ENCODE peak calls at places on chromosomes 3 and 15, in four cellular contexts. X is K562, U is GM12878, G is HepG2. I is an unnamed sample.

GRCh38 chr3:46959169-46959515 is 17.4 kb downstream of the CCDC12 start:
- DNase-seq in G (no peak), X (no peak), U (no peak), I (no peak)

GRCh38 chr3:86388848-86389247 is 602.1 kb downstream of the VGLL3 start:
- DNase-seq in X (no peak), G (peak), U (no peak), I (no peak)

GRCh38 chr15:83947156-83947555 is 288.4 kb upstream of the GOLGA6L4 start:
- DNase-seq in U (no peak), G (no peak), X (no peak), I (no peak)

GRCh38 chr3:12705981-12706380 is 42.1 kb upstream of the RAF1 start:
- DNase-seq in G (no peak), U (no peak), X (no peak), I (no peak)

GRCh38 chr3:110806924-110807323 is 264.7 kb upstream of the NECTIN3 start:
- DNase-seq in X (no peak), G (peak), U (no peak), I (no peak)

GRCh38 chr3:17979248-17979647 is 236.8 kb upstream of the TBC1D5 start:
- DNase-seq in G (no peak), X (peak), U (no peak), I (no peak)

GRCh38 chr15:78909791-78910228 is 35.0 kb downstream of the CTSH start:
- DNase-seq in U (peak), X (peak), G (peak), I (peak)

GRCh38 chr15:77497108-77497737 is 76.5 kb downstream of the HMG20A start:
- DNase-seq in X (no peak), G (no peak), U (no peak), I (peak)

GRCh38 chr3:46812237-46812791 is 50.9 kb downstream of the MYL3 start:
- DNase-seq in X (peak), G (no peak), U (no peak), I (peak)

GRCh38 chr15:67691450-67691849 is 133.9 kb upstream of the SKOR1 start:
- DNase-seq in X (no peak), U (no peak), G (no peak), I (no peak)

GRCh38 chr15:89108865-89109660 is 20.8 kb downstream of the ABHD2 start:
- DNase-seq in U (no peak), G (no peak), X (peak), I (peak)

GRCh38 chr3:144162042-144162441 is 190.4 kb downstream of the DIPK2A start:
- DNase-seq in G (peak), U (no peak), X (no peak), I (no peak)

GRCh38 chr15:55282284-55282833 is 7.3 kb downstream of the RAB27A start:
- DNase-seq in G (no peak), X (peak), U (no peak), I (no peak)

GRCh38 chr3:99859855-99860254 is 42.2 kb downstream of the CMSS1 start:
- DNase-seq in X (no peak), U (no peak), G (no peak), I (no peak)

GRCh38 chr15:44536298-44536961 is 517 bp upstream of the EIF3J start:
- DNase-seq in G (peak), U (no peak), X (peak), I (peak)

GRCh38 chr3:141105828-141106628 is 54.9 kb downstream of the SPSB4 start:
- DNase-seq in X (peak), G (peak), U (peak), I (peak)

GRCh38 chr3:98521897-98522537 is 685 bp downstream of the CLDND1 start:
- DNase-seq in X (peak), U (no peak), G (peak), I (peak)

GRCh38 chr3:120348065-120348980 is 831 bp downstream of the LRRC58 start:
- DNase-seq in G (peak), U (no peak), X (no peak), I (peak)

GRCh38 chr15:70589221-70589620 is 174.1 kb downstream of the UACA start:
- DNase-seq in X (no peak), G (no peak), U (no peak), I (no peak)

GRCh38 chr15:73593278-73594074 is 39.7 kb downstream of the NPTN start:
- DNase-seq in U (no peak), X (peak), G (no peak), I (no peak)

GRCh38 chr3:24853685-24854341 is 359.2 kb upstream of the THRB start:
- DNase-seq in X (no peak), G (no peak), U (no peak), I (no peak)

GRCh38 chr15:62676891-62677290 is 365.7 kb upstream of the TPM1 start:
- DNase-seq in U (no peak), G (no peak), X (no peak), I (no peak)

GRCh38 chr3:64902991-64903390 is 215.2 kb upstream of the ADAMTS9 start:
- DNase-seq in G (no peak), X (no peak), U (no peak), I (no peak)

GRCh38 chr3:11482024-11482423 is 161.7 kb downstream of the VGLL4 start:
- DNase-seq in G (no peak), X (no peak), U (no peak), I (no peak)

GRCh38 chr3:197419696-197420095 is 121.3 kb upstream of the DLG1 start:
- DNase-seq in U (no peak), X (no peak), G (no peak), I (no peak)

GRCh38 chr15:65767264-65767595 is 24.9 kb downstream of the DENND4A start:
- DNase-seq in G (no peak), X (no peak), U (no peak), I (no peak)

GRCh38 chr15:77037475-77038209 is 33.3 kb downstream of the TSPAN3 start:
- DNase-seq in X (no peak), U (no peak), G (no peak), I (peak)

GRCh38 chr15:75436861-75437260 is 14.6 kb downstream of the SIN3A start:
- DNase-seq in G (no peak), X (no peak), U (no peak), I (no peak)
- TF ChIP-seq ATF3 in G (no peak), X (no peak), U (no peak), I (no peak)

GRCh38 chr15:90818251-90819210 is 49.9 kb upstream of the FURIN start:
- DNase-seq in X (peak), U (no peak), G (peak), I (peak)
- TF ChIP-seq CREM in X (no peak), U (no peak), G (no peak), I (no peak)

GRCh38 chr3:66068255-66068654 is 29.5 kb upstream of the MAGI1 start:
- DNase-seq in X (no peak), G (no peak), U (no peak), I (no peak)
- TF ChIP-seq ATF3 in X (no peak), G (no peak), U (no peak), I (no peak)

GRCh38 chr3:115658337-115659181 is 35.2 kb downstream of the GAP43 start:
- DNase-seq in G (peak), U (no peak), X (peak), I (peak)

GRCh38 chr3:115659253-115659652 is 35.9 kb downstream of the GAP43 start:
- DNase-seq in G (no peak), X (no peak), U (no peak), I (no peak)

GRCh38 chr3:115657168-115657567 is 33.9 kb downstream of the GAP43 start:
- DNase-seq in G (no peak), U (no peak), X (no peak), I (no peak)

GRCh38 chr3:115659861-115660260 is 36.6 kb downstream of the GAP43 start:
- DNase-seq in X (no peak), U (no peak), G (no peak), I (no peak)

GRCh38 chr3:115658032-115658336 is 34.7 kb downstream of the GAP43 start:
- DNase-seq in U (no peak), X (no peak), G (no peak), I (no peak)
- TF ChIP-seq CREM in U (no peak), X (no peak), G (no peak), I (no peak)

DNA sequence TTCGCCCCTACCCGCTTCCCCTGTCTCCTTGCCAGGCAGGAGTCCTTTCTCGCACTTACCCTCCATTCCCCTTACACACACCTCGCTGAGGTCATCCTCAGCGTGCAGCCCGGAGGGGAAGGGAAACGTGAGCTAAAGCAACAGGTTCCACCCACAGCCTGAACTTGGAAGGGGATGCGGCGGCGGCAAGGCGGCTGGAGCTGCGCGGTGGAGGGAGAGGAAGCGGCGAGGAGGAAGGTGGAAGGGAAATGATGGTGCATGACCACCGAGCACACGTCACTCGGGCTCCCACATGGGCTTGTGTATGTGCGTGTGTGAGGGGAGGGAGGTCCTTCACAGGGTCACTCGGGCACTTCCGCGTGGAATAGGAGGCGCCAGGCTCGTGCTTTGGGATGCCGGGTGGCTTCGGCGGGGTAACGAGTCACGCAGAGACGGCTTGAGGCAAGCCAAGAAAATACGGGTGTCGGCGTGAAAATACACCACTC is 225.6 kb upstream of the IL12A start:
- DNase-seq in U (no peak), X (peak), G (no peak), I (peak)
- TF ChIP-seq ATF3 in U (no peak), X (no peak), G (no peak), I (no peak)

GRCh38 chr15:69307939-69308338 is 9.2 kb downstream of the PAQR5 start:
- DNase-seq in X (no peak), U (no peak), G (no peak), I (no peak)

GRCh38 chr15:69308949-69309348 is 10.2 kb downstream of the PAQR5 start:
- DNase-seq in G (no peak), U (no peak), X (no peak), I (no peak)

GRCh38 chr15:69313437-69314000 is 14.8 kb downstream of the PAQR5 start:
- DNase-seq in X (no peak), U (no peak), G (no peak), I (no peak)

GRCh38 chr15:69314174-69314573 is 15.5 kb downstream of the PAQR5 start:
- DNase-seq in U (no peak), G (no peak), X (no peak), I (no peak)

GRCh38 chr15:69311319-69311721 is 12.6 kb downstream of the PAQR5 start:
- DNase-seq in G (no peak), U (no peak), X (no peak), I (no peak)
- TF ChIP-seq CREM in G (no peak), U (no peak), X (no peak), I (no peak)

GRCh38 chr3:101964861-101965260 is 115.5 kb downstream of the NFKBIZ start:
- DNase-seq in U (no peak), G (no peak), X (no peak), I (peak)
- TF ChIP-seq ATF3 in U (no peak), G (no peak), X (no peak), I (no peak)

GRCh38 chr15:59762558-59762957 is 73.4 kb upstream of the BNIP2 start:
- DNase-seq in X (no peak), G (no peak), U (no peak), I (peak)
- TF ChIP-seq CREM in X (no peak), G (no peak), U (no peak), I (no peak)

I was measured in WTC11.